ENCODE peak calls at places on chromosomes 2 and 18, in six cellular contexts. W, Z, O, G, V and N are unnamed samples.

GRCh38 chr2:182855376-182855775 is 11.1 kb downstream of the FRZB start:
- DNase-seq in W (no peak), Z (no peak), O (no peak), G (no peak), V (no peak), N (no peak)

GRCh38 chr2:197599285-197599965 is 76.0 kb downstream of the RFTN2 start:
- DNase-seq in W (peak), Z (peak), O (peak), G (no peak), V (peak), N (peak)

GRCh38 chr2:25964891-25965290 is 17.4 kb downstream of the KIF3C start:
- DNase-seq in W (no peak), Z (no peak), O (no peak), G (no peak), V (no peak), N (no peak)

GRCh38 chr18:79645291-79645983 is 34.2 kb upstream of the CTDP1 start:
- DNase-seq in W (no peak), Z (no peak), O (no peak), G (no peak), V (no peak), N (no peak)

GRCh38 chr2:11697103-11697871 is 27.3 kb upstream of the NTSR2 start:
- DNase-seq in W (peak), Z (no peak), O (no peak), G (no peak), V (no peak), N (peak)

GRCh38 chr2:221981918-221982317 is 316.9 kb downstream of the PAX3 start:
- DNase-seq in W (no peak), Z (no peak), O (no peak), G (no peak), V (no peak), N (no peak)

GRCh38 chr2:176082885-176083731 is 654 bp downstream of the EVX2 start:
- DNase-seq in W (no peak), Z (peak), O (no peak), G (no peak), V (peak), N (no peak)

GRCh38 chr2:239937866-239938640 is 87.1 kb downstream of the NDUFA10 start:
- DNase-seq in W (no peak), Z (peak), O (no peak), G (no peak), V (no peak), N (no peak)

GRCh38 chr2:150532883-150533282 is 45.4 kb upstream of the RND3 start:
- DNase-seq in W (peak), Z (no peak), O (no peak), G (no peak), V (no peak), N (no peak)

GRCh38 chr18:56505971-56506370 is 132.4 kb downstream of the TXNL1 start:
- DNase-seq in W (peak), Z (no peak), O (no peak), G (no peak), V (no peak), N (no peak)

GRCh38 chr2:39728941-39729351 is 50.1 kb downstream of the THUMPD2 start:
- DNase-seq in W (peak), Z (peak), O (peak), G (no peak), V (peak), N (peak)

GRCh38 chr2:235087812-235088607 is 136.2 kb downstream of the SH3BP4 start:
- DNase-seq in W (no peak), Z (no peak), O (no peak), G (peak), V (no peak), N (no peak)

GRCh38 chr2:224807153-224807964 is 91.2 kb upstream of the CCDC195 start:
- DNase-seq in W (no peak), Z (no peak), O (no peak), G (no peak), V (peak), N (peak)

GRCh38 chr2:26792720-26793119 is 6.9 kb downstream of the CENPA start:
- DNase-seq in W (peak), Z (no peak), O (no peak), G (no peak), V (no peak), N (no peak)

GRCh38 chr2:217685255-217685605 is 317.6 kb downstream of the TNS1 start:
- DNase-seq in W (peak), Z (no peak), O (no peak), G (no peak), V (peak), N (peak)

GRCh38 chr2:168494190-168494711 is 38.2 kb downstream of the CERS6 start:
- DNase-seq in W (no peak), Z (peak), O (no peak), G (no peak), V (peak), N (no peak)

GRCh38 chr2:168486440-168486839 is 30.4 kb downstream of the CERS6 start:
- DNase-seq in W (no peak), Z (no peak), O (no peak), G (no peak), V (no peak), N (no peak)

GRCh38 chr2:168495524-168495923 is 39.5 kb downstream of the CERS6 start:
- DNase-seq in W (no peak), Z (no peak), O (no peak), G (no peak), V (no peak), N (no peak)

GRCh38 chr2:168490916-168491605 is 35.0 kb downstream of the CERS6 start:
- DNase-seq in W (no peak), Z (no peak), O (no peak), G (no peak), V (peak), N (peak)

GRCh38 chr2:168490015-168490874 is 34.2 kb downstream of the CERS6 start:
- DNase-seq in W (peak), Z (no peak), O (no peak), G (no peak), V (peak), N (peak)
- H3K18ac ChIP-seq in W (no peak), Z (no peak), O (peak), G (no peak), V (peak), N (peak)

GRCh38 chr2:147634801-147635200 is 210.0 kb upstream of the ACVR2A start:
- DNase-seq in W (no peak), Z (no peak), O (no peak), G (no peak), V (no peak), N (no peak)
- H3K18ac ChIP-seq in W (no peak), Z (no peak), O (no peak), G (no peak), V (no peak), N (no peak)

DNA sequence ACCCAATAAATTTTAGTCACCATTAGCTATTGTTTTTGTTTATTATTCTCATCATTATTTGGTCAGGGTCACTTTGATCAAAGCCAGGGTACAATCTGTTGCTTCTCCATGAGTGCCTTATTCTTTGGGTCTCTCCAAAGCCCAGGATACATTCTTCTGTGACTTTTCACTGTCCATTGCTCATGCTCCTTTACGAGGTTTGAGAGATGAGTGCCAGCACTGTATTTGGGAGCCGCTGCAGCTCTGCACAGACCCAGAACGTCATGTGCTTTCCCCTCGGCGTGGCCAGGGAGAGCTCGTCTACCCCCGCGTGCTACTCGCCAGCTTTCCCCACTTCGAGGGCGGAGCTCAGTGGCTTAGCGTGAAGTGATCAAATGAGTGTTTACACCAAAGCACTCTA is 123.7 kb downstream of the COL6A3 start:
- DNase-seq in W (peak), Z (no peak), O (no peak), G (no peak), V (no peak), N (peak)
- H3K18ac ChIP-seq in W (peak), Z (no peak), O (no peak), G (peak), V (no peak), N (peak)

GRCh38 chr2:45554764-45555163 is 56.3 kb downstream of the SRBD1 start:
- DNase-seq in W (peak), Z (no peak), O (no peak), G (no peak), V (no peak), N (peak)
- H3K18ac ChIP-seq in W (peak), Z (no peak), O (no peak), G (no peak), V (no peak), N (peak)

GRCh38 chr2:9803023-9803805 is 40.1 kb upstream of the TAF1B start:
- DNase-seq in W (no peak), Z (no peak), O (no peak), G (no peak), V (no peak), N (peak)
- H3K18ac ChIP-seq in W (no peak), Z (no peak), O (no peak), G (peak), V (no peak), N (no peak)

GRCh38 chr2:159032156-159032555 is 63.7 kb downstream of the TANC1 start:
- DNase-seq in W (no peak), Z (no peak), O (no peak), G (no peak), V (no peak), N (no peak)

GRCh38 chr2:159034728-159035127 is 66.3 kb downstream of the TANC1 start:
- DNase-seq in W (no peak), Z (no peak), O (no peak), G (no peak), V (no peak), N (no peak)

GRCh38 chr2:159032580-159032979 is 64.1 kb downstream of the TANC1 start:
- DNase-seq in W (no peak), Z (no peak), O (no peak), G (no peak), V (no peak), N (no peak)

GRCh38 chr2:159030674-159031380 is 62.4 kb downstream of the TANC1 start:
- DNase-seq in W (peak), Z (peak), O (peak), G (peak), V (peak), N (peak)

GRCh38 chr2:159035790-159036411 is 67.5 kb downstream of the TANC1 start:
- DNase-seq in W (peak), Z (peak), O (peak), G (no peak), V (peak), N (peak)
- H3K18ac ChIP-seq in W (no peak), Z (no peak), O (no peak), G (no peak), V (peak), N (no peak)

GRCh38 chr2:206082298-206082843 is 3.6 kb downstream of the INO80D start:
- DNase-seq in W (no peak), Z (no peak), O (no peak), G (no peak), V (peak), N (no peak)
- H3K18ac ChIP-seq in W (no peak), Z (no peak), O (peak), G (no peak), V (no peak), N (no peak)

GRCh38 chr2:20594048-20594750 is 56.7 kb downstream of the HS1BP3 start:
- DNase-seq in W (no peak), Z (no peak), O (no peak), G (no peak), V (no peak), N (no peak)
- H3K18ac ChIP-seq in W (peak), Z (no peak), O (no peak), G (peak), V (no peak), N (peak)